ENCODE peak calls at places on chromosomes 1 and 21, in four cellular contexts. L is RCC 7860, W is fibroblast of gingiva, S is brain microvascular endothelial cell. O is an unnamed sample.

GRCh38 chr1:203597386-203598040 is 29.1 kb upstream of the ATP2B4 start:
- DNase-seq in L (no peak), W (no peak), S (no peak), O (no peak)

GRCh38 chr1:170881268-170882265 is 53.8 kb upstream of the MROH9 start:
- DNase-seq in L (no peak), W (peak), S (peak), O (peak)

GRCh38 chr1:108880850-108881249 is 4.1 kb downstream of the GPSM2 start:
- DNase-seq in L (no peak), W (no peak), S (no peak), O (peak)

GRCh38 chr21:36193200-36193599 is 36.6 kb downstream of the DOP1B start:
- DNase-seq in L (peak), W (no peak), S (no peak), O (peak)

GRCh38 chr1:150906813-150907212 is 19.4 kb upstream of the SETDB1 start:
- DNase-seq in L (no peak), W (no peak), S (no peak), O (no peak)

GRCh38 chr1:40736085-40736531 is 44.6 kb downstream of the NFYC start:
- DNase-seq in L (no peak), W (peak), S (peak), O (peak)

GRCh38 chr1:26225033-26225831 is 8.8 kb upstream of the CEP85 start:
- DNase-seq in L (no peak), W (no peak), S (peak), O (no peak)

GRCh38 chr21:40043423-40043822 is 176.2 kb downstream of the PCP4 start:
- DNase-seq in L (no peak), W (no peak), S (no peak), O (no peak)

GRCh38 chr1:1081311-1082238 is 7.5 kb upstream of the RNF223 start:
- DNase-seq in L (no peak), W (no peak), S (no peak), O (no peak)

GRCh38 chr1:161439280-161440232 is 65.7 kb upstream of the FCGR2A start:
- DNase-seq in L (peak), W (no peak), S (peak), O (peak)

GRCh38 chr1:174769961-174770549 is 229.7 kb upstream of the CACYBP start:
- DNase-seq in L (peak), W (peak), S (peak), O (peak)

GRCh38 chr1:205300149-205300548 is 21.4 kb downstream of the NUAK2 start:
- DNase-seq in L (no peak), W (no peak), S (no peak), O (no peak)

GRCh38 chr21:18142639-18143038 is 102.0 kb upstream of the CHODL start:
- DNase-seq in L (no peak), W (no peak), S (no peak), O (no peak)

GRCh38 chr1:163107655-163108054 is 38.5 kb downstream of the RGS4 start:
- DNase-seq in L (no peak), W (no peak), S (no peak), O (no peak)

GRCh38 chr1:234584926-234585325 is 25.1 kb downstream of the IRF2BP2 start:
- DNase-seq in L (no peak), W (no peak), S (peak), O (no peak)

GRCh38 chr1:101005871-101006270 is 19.7 kb downstream of the DPH5 start:
- DNase-seq in L (no peak), W (no peak), S (no peak), O (no peak)

GRCh38 chr1:18770799-18771198 is 88.7 kb downstream of the TAS1R2 start:
- DNase-seq in L (no peak), W (no peak), S (no peak), O (no peak)

GRCh38 chr1:150551784-150552691 is 2.8 kb downstream of the ADAMTSL4 start:
- DNase-seq in L (peak), W (peak), S (peak), O (peak)

GRCh38 chr1:27402349-27402754 is 9.9 kb downstream of the GPR3 start:
- DNase-seq in L (peak), W (peak), S (no peak), O (peak)

GRCh38 chr1:22611530-22611947 is 24.9 kb upstream of the C1QA start:
- DNase-seq in L (no peak), W (peak), S (peak), O (peak)

GRCh38 chr1:43284711-43285110 is 670 bp downstream of the C1orf210 start:
- DNase-seq in L (no peak), W (no peak), S (no peak), O (no peak)